ENCODE peak calls at places on chromosomes 13 and 19, in four cellular contexts. S, J, K and I are unnamed samples.

GRCh38 chr13:75705395-75705794 is 69.3 kb downstream of the LMO7 start:
- DNase-seq in S (no peak), J (peak), K (no peak), I (no peak)

GRCh38 chr13:32530841-32531253 is 7.7 kb downstream of the N4BP2L2 start:
- DNase-seq in S (peak), J (peak), K (no peak), I (peak)

GRCh38 chr19:52206481-52206880 is 16.6 kb downstream of the PPP2R1A start:
- DNase-seq in S (no peak), J (no peak), K (peak), I (no peak)

GRCh38 chr13:20125129-20125782 is 35.6 kb downstream of the GJA3 start:
- DNase-seq in S (no peak), J (peak), K (no peak), I (no peak)

GRCh38 chr19:38774181-38774950 is 1.0 kb upstream of the LGALS7 start:
- DNase-seq in S (no peak), J (no peak), K (no peak), I (no peak)

GRCh38 chr19:28377077-28377476 is 835.9 kb downstream of the UQCRFS1 start:
- DNase-seq in S (no peak), J (no peak), K (no peak), I (no peak)

GRCh38 chr13:39612023-39612637 is 9.1 kb upstream of the LHFPL6 start:
- DNase-seq in S (peak), J (peak), K (no peak), I (peak)

GRCh38 chr19:28372800-28373199 is 840.2 kb downstream of the UQCRFS1 start:
- DNase-seq in S (no peak), J (no peak), K (no peak), I (no peak)

GRCh38 chr13:49373699-49374098 is 70.2 kb downstream of the CAB39L start:
- DNase-seq in S (no peak), J (peak), K (no peak), I (no peak)

GRCh38 chr19:10751109-10751972 is 33.5 kb downstream of the DNM2 start:
- DNase-seq in S (no peak), J (no peak), K (peak), I (no peak)

GRCh38 chr19:3563689-3564269 is 6.4 kb upstream of the MFSD12 start:
- DNase-seq in S (no peak), J (no peak), K (no peak), I (no peak)
- TF ChIP-seq CTCF in S (no peak), J (no peak), K (no peak), I (no peak)

DNA sequence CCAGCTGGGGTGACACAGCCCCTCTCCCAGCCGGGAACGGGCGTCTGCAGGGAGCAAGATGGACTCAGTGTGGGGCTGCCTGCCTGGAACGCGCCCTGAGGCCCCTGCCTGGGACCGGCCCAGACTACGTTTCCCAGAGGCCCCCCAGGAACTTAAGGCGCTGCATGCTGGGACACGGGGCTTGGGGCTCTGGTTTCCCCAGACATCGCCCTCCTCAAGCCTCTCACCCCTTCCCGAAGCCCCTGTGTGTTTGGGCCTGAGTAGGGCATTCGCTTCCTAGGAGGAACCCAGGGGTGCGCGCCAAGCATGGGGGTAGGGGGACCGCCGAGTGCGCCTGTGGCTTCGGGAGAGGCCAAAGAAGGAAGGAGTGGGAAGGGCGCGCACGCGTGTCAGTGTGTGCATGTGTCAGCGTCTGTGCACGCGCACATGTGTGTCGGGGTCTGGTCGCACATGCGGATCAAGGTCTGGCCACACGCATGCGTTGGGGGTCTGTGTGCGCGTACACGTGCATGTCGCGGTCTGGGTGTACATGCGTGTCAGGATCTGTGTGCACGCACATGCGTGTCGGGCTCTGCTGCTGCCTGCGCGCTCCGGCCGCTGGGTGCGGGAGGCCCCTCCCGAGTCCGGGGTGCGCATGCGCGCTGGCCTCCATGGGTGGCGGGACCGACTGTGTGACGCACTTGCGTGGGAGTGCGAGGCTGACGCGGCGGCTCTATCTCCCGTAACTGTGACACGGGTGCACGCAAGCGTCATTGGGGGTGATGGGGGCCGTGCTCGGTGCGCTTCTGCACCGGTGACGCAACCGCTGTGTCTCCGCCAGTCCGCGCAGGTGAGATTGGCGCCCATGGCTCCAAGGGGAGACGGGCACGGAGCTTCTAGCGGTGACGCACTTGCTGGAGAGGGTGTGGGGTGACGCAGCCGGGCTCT is 16.2 kb downstream of the ZNF331 start:
- DNase-seq in S (peak), J (peak), K (peak), I (peak)
- H3K4me3 ChIP-seq in S (peak), J (peak), K (peak), I (peak)

GRCh38 chr13:98188544-98189166 is 11.6 kb upstream of the RNF113B start:
- DNase-seq in S (no peak), J (no peak), K (no peak), I (no peak)

GRCh38 chr13:98192008-98192407 is 14.9 kb upstream of the RNF113B start:
- DNase-seq in S (no peak), J (no peak), K (no peak), I (no peak)

GRCh38 chr13:98190889-98191444 is 13.9 kb upstream of the RNF113B start:
- DNase-seq in S (no peak), J (no peak), K (no peak), I (no peak)

GRCh38 chr13:98187862-98188261 is 10.8 kb upstream of the RNF113B start:
- DNase-seq in S (no peak), J (no peak), K (no peak), I (no peak)

GRCh38 chr13:98189841-98190505 is 12.9 kb upstream of the RNF113B start:
- DNase-seq in S (no peak), J (no peak), K (peak), I (no peak)
- TF ChIP-seq CTCF in S (no peak), J (no peak), K (no peak), I (no peak)

DNA sequence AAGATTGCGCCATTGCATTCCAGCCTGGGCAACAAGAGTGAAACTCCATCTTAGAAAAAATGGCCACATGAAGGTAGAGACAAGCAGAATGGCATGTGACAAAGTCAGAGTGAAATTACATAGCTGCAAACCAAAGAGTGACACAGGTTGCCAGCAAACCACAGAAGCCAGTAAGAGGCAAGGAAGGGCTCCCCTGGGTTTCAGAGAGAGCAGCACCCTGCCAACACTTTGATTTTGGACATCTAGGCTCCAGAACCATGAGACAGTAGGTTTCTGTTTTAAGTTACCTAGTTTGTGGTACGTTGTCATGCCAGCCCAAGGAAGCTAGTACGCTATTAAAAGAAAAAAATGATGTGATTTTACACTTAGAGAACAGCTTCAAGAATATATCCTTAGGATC is 1.9 kb downstream of the NLRP4 start:
- DNase-seq in S (no peak), J (no peak), K (no peak), I (peak)
- H3K4me3 ChIP-seq in S (no peak), J (no peak), K (no peak), I (no peak)

GRCh38 chr13:64186503-64186902 is 2770.9 kb upstream of the PCDH20 start:
- DNase-seq in S (no peak), J (peak), K (no peak), I (no peak)
- TF ChIP-seq CTCF in S (no peak), J (no peak), K (no peak), I (no peak)

GRCh38 chr13:29702912-29703351 is 107.4 kb upstream of the SLC7A1 start:
- DNase-seq in S (peak), J (peak), K (peak), I (no peak)
- H3K4me3 ChIP-seq in S (peak), J (no peak), K (peak), I (no peak)

DNA sequence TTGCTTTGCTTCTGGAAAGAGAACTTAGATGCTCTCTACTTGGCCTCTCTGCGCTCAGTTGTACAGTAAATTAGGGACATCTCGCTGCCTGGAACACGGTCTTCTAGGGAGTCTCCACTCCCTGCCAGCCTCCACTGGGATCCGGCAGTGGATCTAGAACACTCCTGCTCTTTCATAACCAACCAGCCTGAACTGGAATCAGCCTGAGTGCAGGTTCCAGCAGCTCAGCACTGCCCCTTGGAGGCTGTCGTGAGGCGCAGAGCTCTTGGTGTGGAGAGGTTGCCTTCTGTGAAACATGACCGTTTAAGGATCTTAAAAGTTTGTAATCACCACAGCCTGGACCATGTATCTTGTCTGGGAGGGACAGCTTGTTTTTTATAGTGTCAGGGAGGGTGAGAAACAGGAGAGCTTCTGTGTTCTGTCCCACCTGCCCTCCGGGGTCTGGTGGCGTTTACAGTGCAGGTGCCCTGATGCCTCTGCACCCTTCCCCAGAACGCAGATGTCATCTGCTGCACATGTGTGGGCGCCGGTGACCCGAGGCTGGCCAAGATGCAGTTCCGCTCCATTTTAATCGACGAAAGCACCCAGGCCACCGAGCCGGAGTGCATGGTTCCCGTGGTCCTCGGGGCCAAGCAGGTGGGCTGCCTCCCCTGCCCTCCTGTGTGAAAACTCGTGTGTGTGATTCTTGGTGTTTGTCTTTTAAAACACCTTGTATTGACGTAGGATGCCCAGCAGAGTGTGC is 24.8 kb downstream of the UPF1 start:
- DNase-seq in S (no peak), J (no peak), K (no peak), I (no peak)
- TF ChIP-seq CTCF in S (peak), J (peak), K (no peak), I (peak)

DNA sequence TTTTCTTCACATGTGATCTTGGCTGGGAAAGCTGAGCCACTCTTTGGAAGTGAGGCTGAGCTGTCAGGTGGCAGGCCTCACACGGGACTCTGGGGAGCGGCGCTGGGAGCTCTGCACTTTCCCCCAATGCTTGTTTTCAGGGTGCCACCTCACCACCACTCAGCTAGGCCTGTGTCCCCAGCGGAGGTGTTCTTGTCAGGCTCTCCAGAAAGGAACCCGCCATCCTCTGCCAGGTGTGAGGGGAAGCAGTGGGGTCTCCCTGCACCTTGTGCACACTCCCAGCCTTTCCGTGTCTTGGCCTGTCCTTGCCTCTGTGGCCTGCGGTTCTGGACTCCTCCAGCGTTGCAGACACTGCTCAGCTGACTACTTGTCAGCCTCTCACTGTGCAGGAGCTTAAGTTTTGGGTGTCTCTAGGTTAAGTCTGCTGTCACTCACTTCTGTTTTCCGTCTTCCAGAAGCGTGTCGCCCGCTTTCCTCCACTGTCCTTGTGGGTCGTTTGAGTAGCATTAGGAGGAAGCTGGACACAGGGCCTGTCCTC is 51.9 kb downstream of the GGACT start:
- DNase-seq in S (no peak), J (no peak), K (no peak), I (no peak)
- H3K4me3 ChIP-seq in S (no peak), J (no peak), K (no peak), I (no peak)